ENCODE peak calls at places on chromosomes 2 and 18, in nine cellular contexts. Y, F, C, G, P, L, X, M and D are unnamed samples.
A peak's percentile ranks its signal among the peaks of the same experiment; 100 is the strongest.

GRCh38 chr2:240916571-240917008 is 10.5 kb downstream of the CROCC2 start:
- DNase-seq in X (no peak), F (no peak), Y (peak; percentile 39), M (peak; percentile 54), P (no peak), G (peak; percentile 42), C (no peak), L (no peak), D (no peak)

GRCh38 chr2:367246-367645 is 79.4 kb upstream of the ALKAL2 start:
- DNase-seq in P (no peak), G (no peak), C (no peak), X (no peak), L (no peak), Y (no peak), M (no peak), F (no peak), D (no peak)

GRCh38 chr18:40687401-40687800 is 1267.6 kb upstream of the PIK3C3 start:
- DNase-seq in X (no peak), Y (no peak), L (no peak), F (no peak), M (no peak), C (no peak), G (no peak), P (no peak), D (no peak)

GRCh38 chr2:177783835-177784448 is 288.6 kb downstream of the PDE11A start:
- DNase-seq in M (no peak), C (no peak), X (no peak), G (peak; percentile 4), Y (no peak), F (no peak), P (no peak), L (no peak), D (peak; percentile 14)

GRCh38 chr2:168518555-168519066 is 62.5 kb downstream of the CERS6 start:
- DNase-seq in L (no peak), Y (no peak), M (peak; percentile 30), F (no peak), P (no peak), X (no peak), C (no peak), G (peak; percentile 45), D (no peak)

GRCh38 chr2:64203131-64204005 is 59.1 kb upstream of the PELI1 start:
- DNase-seq in F (no peak), L (no peak), Y (no peak), P (no peak), X (no peak), C (no peak), M (no peak), G (no peak), D (no peak)

GRCh38 chr2:240956935-240957655 is 41.3 kb upstream of the SNED1 start:
- DNase-seq in F (peak; percentile 59), L (no peak), X (no peak), G (no peak), M (no peak), P (no peak), Y (no peak), C (no peak), D (no peak)

GRCh38 chr2:95062247-95062646 is 36.7 kb downstream of the MAL start:
- DNase-seq in L (no peak), G (no peak), M (no peak), X (no peak), C (no peak), F (peak; percentile 33), P (no peak), Y (no peak), D (no peak)

GRCh38 chr2:7736646-7737305 is 819.6 kb downstream of the RNF144A start:
- DNase-seq in C (no peak), L (no peak), X (no peak), P (no peak), Y (no peak), G (no peak), M (no peak), F (no peak), D (no peak)

GRCh38 chr18:6835345-6835744 is 105.8 kb downstream of the ARHGAP28 start:
- DNase-seq in C (no peak), G (no peak), M (no peak), P (no peak), F (no peak), X (no peak), Y (no peak), L (no peak), D (no peak)

GRCh38 chr2:157150747-157151146 is 106.8 kb upstream of the GALNT5 start:
- DNase-seq in Y (no peak), F (no peak), C (peak; percentile 29), G (no peak), X (peak; percentile 25), L (no peak), M (no peak), P (no peak), D (no peak)

DNA sequence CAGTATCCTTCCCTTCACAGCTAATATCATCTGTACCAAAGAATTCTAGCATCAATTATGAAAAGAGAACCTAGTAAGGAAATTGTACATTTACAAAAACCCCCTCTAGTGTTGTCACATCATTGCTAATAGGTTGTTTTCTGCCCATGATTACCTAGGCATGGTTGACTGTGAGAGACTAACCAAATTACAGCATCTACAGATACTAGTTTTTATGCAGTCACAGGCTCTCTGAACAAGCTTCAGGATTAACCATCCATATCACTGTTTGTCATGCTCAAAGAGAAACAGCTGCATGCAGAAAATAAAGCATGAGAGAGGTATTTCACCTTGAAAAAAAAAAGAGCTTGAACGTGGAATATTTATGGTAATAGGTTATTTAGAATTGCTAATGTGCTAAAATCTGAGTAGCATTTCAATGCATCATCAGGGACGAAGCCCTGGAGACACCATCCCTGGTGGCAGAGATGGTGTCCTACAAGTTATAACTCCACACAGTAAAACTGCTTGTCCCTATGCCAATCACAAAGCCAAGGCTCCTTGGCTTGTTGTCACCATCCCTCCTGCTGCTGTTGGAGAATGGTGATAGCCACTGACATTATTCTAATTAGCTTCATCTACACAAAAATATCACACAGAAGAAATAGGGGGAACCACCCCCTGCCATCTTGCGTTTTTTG is 5.4 kb downstream of the NEB start:
- DNase-seq in Y (peak; percentile 46), M (no peak), C (no peak), F (no peak), L (no peak), G (no peak), P (no peak), X (no peak), D (no peak)
- TF ChIP-seq CTCF in Y (no peak), M (peak; percentile 10), C (no peak), F (no peak), L (no peak), G (no peak), P (no peak), X (no peak), D (no peak)

DNA sequence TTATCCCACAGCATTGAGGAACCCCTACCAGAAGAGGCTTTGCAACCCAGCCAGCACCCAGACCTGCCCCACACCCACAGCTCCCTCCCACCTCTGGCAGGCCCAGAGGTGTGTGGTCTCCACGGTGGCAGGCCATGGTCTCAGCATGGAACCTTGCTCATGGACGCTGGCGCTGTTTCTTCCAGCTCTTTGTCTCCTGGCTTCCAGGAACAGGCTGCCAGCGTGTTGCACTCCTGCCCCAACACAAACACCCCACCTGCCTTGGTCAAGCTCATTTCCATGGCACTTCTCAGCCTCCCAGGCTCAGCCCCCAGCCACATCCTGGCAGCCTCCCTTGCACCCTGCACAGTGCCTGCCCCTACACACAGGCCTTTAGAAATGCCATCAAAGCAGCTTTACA is 31.7 kb downstream of the EN1 start:
- DNase-seq in Y (no peak), G (no peak), F (no peak), C (no peak), M (no peak), X (no peak), L (no peak), P (no peak), D (no peak)
- TF ChIP-seq CTCF in Y (no peak), G (no peak), F (no peak), C (no peak), M (no peak), X (no peak), L (no peak), P (no peak), D (no peak)

GRCh38 chr18:79934311-79935097 is 16.9 kb downstream of the SLC66A2 start:
- DNase-seq in M (peak; percentile 23), L (no peak), P (no peak), X (no peak), F (peak; percentile 43), C (no peak), Y (peak; percentile 12), G (no peak), D (no peak)
- TF ChIP-seq CTCF in M (no peak), L (no peak), P (no peak), X (no peak), F (no peak), C (no peak), Y (no peak), G (no peak), D (no peak)

GRCh38 chr2:85430780-85431601 is 12.5 kb downstream of the SH2D6 start:
- DNase-seq in Y (no peak), X (no peak), L (no peak), G (no peak), P (no peak), C (no peak), F (no peak), M (peak; percentile 88), D (no peak)
- TF ChIP-seq CTCF in Y (no peak), X (no peak), L (no peak), G (no peak), P (no peak), C (no peak), F (no peak), M (no peak), D (no peak)